ENCODE peak calls at places on chromosomes 11 and 22, in four cellular contexts. One of them, this sample, is unnamed.

GRCh38 chr11:118002541-118003019 is 16.4 kb downstream of the IL10RA start:
- DNase-seq in K562: peak; percentile 57
- DNase-seq in HepG2: no peak
- DNase-seq in GM12878: no peak
- DNase-seq in this sample: no peak

GRCh38 chr22:48835364-48835763 is 992.3 kb downstream of the BRD1 start:
- DNase-seq in K562: no peak
- DNase-seq in HepG2: no peak
- DNase-seq in GM12878: no peak
- DNase-seq in this sample: no peak

GRCh38 chr11:83194284-83195175 is 1.0 kb downstream of the ANKRD42 start:
- DNase-seq in K562: peak; percentile 58
- DNase-seq in HepG2: peak; percentile 38
- DNase-seq in GM12878: no peak
- DNase-seq in this sample: peak; percentile 65

GRCh38 chr22:50118557-50119168 is 28.9 kb downstream of the MOV10L1 start:
- DNase-seq in K562: peak; percentile 87
- DNase-seq in HepG2: peak; percentile 10
- DNase-seq in GM12878: no peak
- DNase-seq in this sample: peak; percentile 98

GRCh38 chr11:16779436-16779835 is 41.0 kb downstream of the C11orf58 start:
- DNase-seq in K562: peak; percentile 80
- DNase-seq in HepG2: no peak
- DNase-seq in GM12878: no peak
- DNase-seq in this sample: no peak

GRCh38 chr11:123173040-123173855 is 21.8 kb downstream of the CLMP start:
- DNase-seq in K562: no peak
- DNase-seq in HepG2: no peak
- DNase-seq in GM12878: no peak
- DNase-seq in this sample: no peak

GRCh38 chr11:84358034-84358433 is 1071.9 kb upstream of the CCDC90B start:
- DNase-seq in K562: no peak
- DNase-seq in HepG2: no peak
- DNase-seq in GM12878: no peak
- DNase-seq in this sample: no peak

GRCh38 chr11:76248210-76248609 is 41.9 kb upstream of the WNT11 start:
- DNase-seq in K562: peak; percentile 49
- DNase-seq in HepG2: no peak
- DNase-seq in GM12878: no peak
- DNase-seq in this sample: peak; percentile 46

GRCh38 chr22:42069801-42070516 is 653 bp downstream of the NAGA start:
- DNase-seq in K562: peak; percentile 19
- DNase-seq in HepG2: no peak
- DNase-seq in GM12878: no peak
- DNase-seq in this sample: no peak

GRCh38 chr11:134514354-134514951 is 102.4 kb upstream of the B3GAT1 start:
- DNase-seq in K562: no peak
- DNase-seq in HepG2: no peak
- DNase-seq in GM12878: no peak
- DNase-seq in this sample: no peak

GRCh38 chr11:9774591-9775392 is 110.9 kb downstream of the SWAP70 start:
- DNase-seq in K562: no peak
- DNase-seq in HepG2: no peak
- DNase-seq in GM12878: no peak
- DNase-seq in this sample: peak; percentile 35

GRCh38 chr11:15968461-15969130 is 387.8 kb downstream of the SOX6 start:
- DNase-seq in K562: no peak
- DNase-seq in HepG2: no peak
- DNase-seq in GM12878: no peak
- DNase-seq in this sample: no peak

GRCh38 chr11:85694385-85694980 is 8.5 kb upstream of the CCDC89 start:
- DNase-seq in K562: peak; percentile 21
- DNase-seq in HepG2: peak; percentile 20
- DNase-seq in GM12878: no peak
- DNase-seq in this sample: peak; percentile 66

GRCh38 chr11:1006762-1007161 is 29.8 kb downstream of the MUC6 start:
- DNase-seq in K562: no peak
- DNase-seq in HepG2: no peak
- DNase-seq in GM12878: no peak
- DNase-seq in this sample: no peak

GRCh38 chr11:117144477-117145392 is 648 bp downstream of the PAFAH1B2 start:
- DNase-seq in K562: peak; percentile 83
- DNase-seq in HepG2: peak; percentile 64
- DNase-seq in GM12878: no peak
- DNase-seq in this sample: peak; percentile 84

GRCh38 chr11:128290106-128290840 is 297.1 kb downstream of the ETS1 start:
- DNase-seq in K562: peak; percentile 35
- DNase-seq in HepG2: peak; percentile 21
- DNase-seq in GM12878: peak; percentile 80
- DNase-seq in this sample: peak; percentile 77

GRCh38 chr11:27485930-27486773 is 13.6 kb upstream of the LGR4 start:
- DNase-seq in K562: peak; percentile 45
- DNase-seq in HepG2: peak; percentile 54
- DNase-seq in GM12878: no peak
- DNase-seq in this sample: peak; percentile 75

GRCh38 chr11:94583885-94584500 is 16.8 kb downstream of the PIWIL4 start:
- DNase-seq in K562: no peak
- DNase-seq in HepG2: no peak
- DNase-seq in GM12878: peak; percentile 62
- DNase-seq in this sample: no peak

GRCh38 chr11:1899686-1900085 is 8.0 kb upstream of the PRR33 start:
- DNase-seq in K562: no peak
- DNase-seq in HepG2: no peak
- DNase-seq in GM12878: no peak
- DNase-seq in this sample: peak; percentile 46

GRCh38 chr11:1874406-1875092 is 17.1 kb downstream of the PRR33 start:
- DNase-seq in K562: no peak
- DNase-seq in HepG2: no peak
- DNase-seq in GM12878: no peak
- DNase-seq in this sample: no peak

GRCh38 chr11:78338138-78338537 is 79.5 kb downstream of the GAB2 start:
- DNase-seq in K562: no peak
- DNase-seq in HepG2: no peak
- DNase-seq in GM12878: no peak
- DNase-seq in this sample: no peak

GRCh38 chr11:114090976-114091375 is 31.5 kb downstream of the ZBTB16 start:
- DNase-seq in K562: no peak
- DNase-seq in HepG2: no peak
- DNase-seq in GM12878: no peak
- DNase-seq in this sample: no peak

GRCh38 chr11:111440416-111441205 is 61.5 kb upstream of the POU2AF1 start:
- DNase-seq in K562: no peak
- DNase-seq in HepG2: no peak
- DNase-seq in GM12878: no peak
- DNase-seq in this sample: no peak

GRCh38 chr11:116927163-116927772 is 89.8 kb upstream of the APOA1 start:
- DNase-seq in K562: no peak
- DNase-seq in HepG2: peak; percentile 13
- DNase-seq in GM12878: no peak
- DNase-seq in this sample: peak; percentile 16

GRCh38 chr11:68206211-68206610 is 6.9 kb downstream of the KMT5B start:
- DNase-seq in K562: peak; percentile 47
- DNase-seq in HepG2: peak; percentile 74
- DNase-seq in GM12878: no peak
- DNase-seq in this sample: peak; percentile 70

GRCh38 chr22:21642584-21643448 is 714 bp downstream of the SDF2L1 start:
- DNase-seq in K562: peak; percentile 96
- DNase-seq in HepG2: peak; percentile 62
- DNase-seq in GM12878: no peak
- DNase-seq in this sample: peak; percentile 68

GRCh38 chr11:134512791-134513538 is 100.9 kb upstream of the B3GAT1 start:
- DNase-seq in K562: no peak
- DNase-seq in HepG2: no peak
- DNase-seq in GM12878: no peak
- DNase-seq in this sample: no peak

GRCh38 chr11:19027829-19028595 is 32.5 kb downstream of the MRGPRX2 start:
- DNase-seq in K562: no peak
- DNase-seq in HepG2: peak; percentile 29
- DNase-seq in GM12878: no peak
- DNase-seq in this sample: peak; percentile 22

GRCh38 chr11:123525511-123525918 is 95.4 kb downstream of the GRAMD1B start:
- DNase-seq in K562: no peak
- DNase-seq in HepG2: no peak
- DNase-seq in GM12878: no peak
- DNase-seq in this sample: no peak

GRCh38 chr11:72947229-72947628 is 133.0 kb downstream of the ATG16L2 start:
- DNase-seq in K562: no peak
- DNase-seq in HepG2: no peak
- DNase-seq in GM12878: no peak
- DNase-seq in this sample: no peak

GRCh38 chr11:24502425-24502824 is 5.6 kb downstream of the LUZP2 start:
- DNase-seq in K562: no peak
- DNase-seq in HepG2: no peak
- DNase-seq in GM12878: no peak
- DNase-seq in this sample: no peak

GRCh38 chr11:129143335-129143734 is 48.8 kb downstream of the ARHGAP32 start:
- DNase-seq in K562: no peak
- DNase-seq in HepG2: peak; percentile 97
- DNase-seq in GM12878: no peak
- DNase-seq in this sample: peak; percentile 97

GRCh38 chr11:33930317-33931021 is 38.6 kb upstream of the LMO2 start:
- DNase-seq in K562: no peak
- DNase-seq in HepG2: no peak
- DNase-seq in GM12878: no peak
- DNase-seq in this sample: peak; percentile 98

GRCh38 chr11:131025020-131025419 is 108.7 kb upstream of the SNX19 start:
- DNase-seq in K562: peak; percentile 9
- DNase-seq in HepG2: peak; percentile 5
- DNase-seq in GM12878: no peak
- DNase-seq in this sample: no peak
- TF ChIP-seq MYC in K562: no peak
- TF ChIP-seq MYC in HepG2: no peak
- TF ChIP-seq MYC in GM12878: no peak
- TF ChIP-seq MYC in this sample: no peak

GRCh38 chr22:36384766-36385400 is 2.9 kb downstream of the MYH9 start:
- DNase-seq in K562: no peak
- DNase-seq in HepG2: no peak
- DNase-seq in GM12878: no peak
- DNase-seq in this sample: peak; percentile 67
- TF ChIP-seq POLR2AphosphoS5 in K562: no peak
- TF ChIP-seq POLR2AphosphoS5 in HepG2: no peak
- TF ChIP-seq POLR2AphosphoS5 in GM12878: peak; percentile 47
- TF ChIP-seq POLR2AphosphoS5 in this sample: no peak

DNA sequence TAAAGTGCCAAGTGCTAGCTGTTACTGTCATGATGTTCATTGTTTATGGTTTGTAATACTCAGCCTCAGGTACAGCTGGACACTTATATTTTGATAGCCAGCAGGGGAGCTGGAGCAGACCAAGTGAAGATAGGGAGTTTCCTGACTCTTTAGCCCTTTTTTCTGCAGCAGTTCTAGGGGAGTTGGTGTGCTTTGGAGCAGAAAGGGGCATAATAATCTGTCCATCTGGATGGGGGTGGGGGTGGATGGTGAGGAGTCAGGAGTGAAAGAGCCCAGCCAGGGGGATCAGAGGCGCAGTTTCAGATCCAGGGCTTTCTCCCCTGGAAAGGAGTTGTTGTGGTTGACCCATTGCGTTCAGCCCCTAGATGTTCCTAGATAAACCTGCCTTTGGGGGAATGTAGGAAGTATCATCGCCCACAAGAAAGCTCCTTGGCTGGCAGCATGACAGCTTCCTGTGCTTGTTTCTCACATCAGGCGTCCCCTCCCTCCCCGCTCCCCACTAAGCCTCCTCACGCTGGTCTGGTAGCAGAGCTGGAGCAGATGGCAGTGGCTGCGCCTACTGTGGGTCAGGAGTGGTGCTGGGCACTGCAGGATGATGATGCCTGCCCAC is 41.9 kb downstream of the MED15 start:
- DNase-seq in K562: no peak
- DNase-seq in HepG2: no peak
- DNase-seq in GM12878: no peak
- DNase-seq in this sample: peak; percentile 47
- TF ChIP-seq MYC in K562: peak; percentile 39
- TF ChIP-seq MYC in HepG2: no peak
- TF ChIP-seq MYC in GM12878: no peak
- TF ChIP-seq MYC in this sample: no peak

GRCh38 chr11:74319139-74319538 is 7.7 kb upstream of the P4HA3 start:
- DNase-seq in K562: no peak
- DNase-seq in HepG2: no peak
- DNase-seq in GM12878: no peak
- DNase-seq in this sample: peak; percentile 96
- TF ChIP-seq POLR2AphosphoS5 in K562: no peak
- TF ChIP-seq POLR2AphosphoS5 in HepG2: no peak
- TF ChIP-seq POLR2AphosphoS5 in GM12878: no peak
- TF ChIP-seq POLR2AphosphoS5 in this sample: peak; percentile 92

GRCh38 chr22:37562049-37562784 is 1.9 kb downstream of the CDC42EP1 start:
- DNase-seq in K562: no peak
- DNase-seq in HepG2: no peak
- DNase-seq in GM12878: no peak
- DNase-seq in this sample: no peak

GRCh38 chr22:37565830-37566229 is 5.5 kb downstream of the CDC42EP1 start:
- DNase-seq in K562: no peak
- DNase-seq in HepG2: no peak
- DNase-seq in GM12878: no peak
- DNase-seq in this sample: no peak

GRCh38 chr22:37561209-37562048 is 1.1 kb downstream of the CDC42EP1 start:
- DNase-seq in K562: peak; percentile 89
- DNase-seq in HepG2: peak; percentile 85
- DNase-seq in GM12878: no peak
- DNase-seq in this sample: peak; percentile 88

GRCh38 chr22:37564111-37564711 is 3.9 kb downstream of the CDC42EP1 start:
- DNase-seq in K562: no peak
- DNase-seq in HepG2: no peak
- DNase-seq in GM12878: no peak
- DNase-seq in this sample: peak; percentile 61

GRCh38 chr22:37563153-37564081 is 3.1 kb downstream of the CDC42EP1 start:
- DNase-seq in K562: peak; percentile 58
- DNase-seq in HepG2: peak; percentile 97
- DNase-seq in GM12878: no peak
- DNase-seq in this sample: peak; percentile 93
- TF ChIP-seq MYC in K562: no peak
- TF ChIP-seq MYC in HepG2: peak; percentile 74
- TF ChIP-seq MYC in GM12878: no peak
- TF ChIP-seq MYC in this sample: no peak

This sample was measured in endothelial cell of umbilical vein.